ENCODE peak calls at places on chromosomes 6 and 20, in five cellular contexts. R is omental fat pad; D is GM19239; B is activated naive CD4-positive, alpha-beta T cell treated with Interleukin-2 at 50 U/mL for 16 hours; E is ACHN. Z is an unnamed sample.
A peak's percentile ranks its signal among the peaks of the same experiment; 100 is the strongest.

GRCh38 chr6:65637289-65638046 is 69.6 kb downstream of the EYS start:
- DNase-seq in R (no peak), D (no peak), B (no peak), E (no peak), Z (no peak)

GRCh38 chr6:53014034-53014433 is 18.9 kb upstream of the GSTA4 start:
- DNase-seq in R (no peak), D (no peak), B (no peak), E (no peak), Z (no peak)

GRCh38 chr20:17172826-17173420 is 53.9 kb upstream of the PCSK2 start:
- DNase-seq in R (no peak), D (no peak), B (no peak), E (no peak), Z (no peak)

GRCh38 chr6:82217014-82217621 is 30.4 kb downstream of the IBTK start:
- DNase-seq in R (no peak), D (no peak), B (no peak), E (peak; percentile 50), Z (peak; percentile 18)

GRCh38 chr6:155186052-155186658 is 77.7 kb upstream of the CLDN20 start:
- DNase-seq in R (no peak), D (no peak), B (peak; percentile 73), E (no peak), Z (no peak)

GRCh38 chr6:131136021-131136847 is 967 bp downstream of the AKAP7 start:
- DNase-seq in R (no peak), D (no peak), B (no peak), E (peak; percentile 36), Z (no peak)

GRCh38 chr6:83057705-83058321 is 7.8 kb downstream of the UBE3D start:
- DNase-seq in R (no peak), D (no peak), B (peak; percentile 6), E (peak; percentile 54), Z (peak; percentile 22)

GRCh38 chr6:79510707-79511106 is 26.5 kb downstream of the LCA5 start:
- DNase-seq in R (no peak), D (no peak), B (no peak), E (no peak), Z (no peak)

GRCh38 chr6:149154137-149154900 is 163.2 kb upstream of the TAB2 start:
- DNase-seq in R (no peak), D (no peak), B (no peak), E (no peak), Z (no peak)

GRCh38 chr6:169852504-169853195 is 101.2 kb downstream of the ERMARD start:
- DNase-seq in R (no peak), D (no peak), B (no peak), E (no peak), Z (no peak)

GRCh38 chr6:165849539-165850430 is 186.7 kb upstream of the PDE10A start:
- DNase-seq in R (no peak), D (no peak), B (no peak), E (no peak), Z (no peak)

GRCh38 chr6:18388942-18389341 is 1.8 kb downstream of the RNF144B start:
- DNase-seq in R (no peak), D (no peak), B (no peak), E (peak; percentile 78), Z (no peak)

GRCh38 chr6:106560966-106561740 is 68.1 kb downstream of the RTN4IP1 start:
- DNase-seq in R (no peak), D (no peak), B (no peak), E (no peak), Z (no peak)

GRCh38 chr6:148457137-148457842 is 114.7 kb downstream of the SASH1 start:
- DNase-seq in R (no peak), D (no peak), B (no peak), E (no peak), Z (no peak)

GRCh38 chr6:149079456-149079855 is 238.1 kb upstream of the TAB2 start:
- DNase-seq in R (no peak), D (no peak), B (no peak), E (no peak), Z (no peak)

GRCh38 chr6:39769012-39769411 is 23.2 kb upstream of the DAAM2 start:
- DNase-seq in R (no peak), D (no peak), B (no peak), E (no peak), Z (no peak)

Z was measured in GM13977.